ENCODE peak calls at places on chromosome 6, in four cellular contexts. Z, N, X and T are unnamed samples.

GRCh38 chr6:8059129-8059528 is 5.1 kb downstream of the BLOC1S5 start:
- DNase-seq in Z (no peak), N (no peak), X (no peak), T (no peak)

GRCh38 chr6:257031-257725 is 35.1 kb upstream of the DUSP22 start:
- DNase-seq in Z (no peak), N (no peak), X (no peak), T (no peak)

GRCh38 chr6:84242265-84242664 is 14.8 kb upstream of the CEP162 start:
- DNase-seq in Z (no peak), N (no peak), X (no peak), T (no peak)

GRCh38 chr6:43898358-43899131 is 128.5 kb downstream of the VEGFA start:
- DNase-seq in Z (no peak), N (no peak), X (no peak), T (no peak)

GRCh38 chr6:132648356-132648755 is 10.6 kb downstream of the TAAR1 start:
- DNase-seq in Z (peak), N (no peak), X (no peak), T (no peak)

GRCh38 chr6:46637145-46637544 is 15.5 kb downstream of the CYP39A1 start:
- DNase-seq in Z (peak), N (no peak), X (no peak), T (no peak)

GRCh38 chr6:37667050-37667814 is 30.5 kb downstream of the MDGA1 start:
- DNase-seq in Z (no peak), N (peak), X (no peak), T (no peak)

GRCh38 chr6:3633711-3634110 is 117.8 kb downstream of the PXDC1 start:
- DNase-seq in Z (no peak), N (no peak), X (no peak), T (no peak)

GRCh38 chr6:148288566-148288965 is 54.1 kb upstream of the SASH1 start:
- DNase-seq in Z (no peak), N (no peak), X (no peak), T (no peak)

DNA sequence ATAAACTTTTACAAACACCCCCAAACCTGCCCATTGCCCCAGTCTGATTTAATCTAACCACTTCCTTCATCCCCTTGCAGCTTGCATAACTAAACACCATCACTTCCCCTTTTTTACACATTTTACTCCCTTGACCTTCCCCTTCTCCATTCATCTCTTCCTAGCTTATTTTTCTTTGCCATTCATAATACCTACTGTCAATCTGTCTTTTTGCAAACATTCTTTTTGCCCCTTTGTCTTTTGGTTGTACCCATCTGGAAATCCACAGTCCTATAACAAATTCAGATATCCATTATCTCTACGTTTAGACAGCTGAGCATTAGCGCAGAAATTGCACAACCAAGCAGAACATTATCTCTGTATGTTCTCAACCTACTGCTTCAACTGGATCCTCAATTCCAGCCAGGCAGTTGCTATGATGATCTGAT is 51.2 kb downstream of the C6orf52 start:
- DNase-seq in Z (no peak), N (no peak), X (no peak), T (no peak)
- H3K4me3 ChIP-seq in Z (no peak), N (no peak), X (no peak), T (no peak)

GRCh38 chr6:133787122-133787521 is 101.8 kb upstream of the TCF21 start:
- DNase-seq in Z (no peak), N (no peak), X (no peak), T (no peak)

GRCh38 chr6:133787859-133788505 is 100.9 kb upstream of the TCF21 start:
- DNase-seq in Z (no peak), N (no peak), X (no peak), T (no peak)

DNA sequence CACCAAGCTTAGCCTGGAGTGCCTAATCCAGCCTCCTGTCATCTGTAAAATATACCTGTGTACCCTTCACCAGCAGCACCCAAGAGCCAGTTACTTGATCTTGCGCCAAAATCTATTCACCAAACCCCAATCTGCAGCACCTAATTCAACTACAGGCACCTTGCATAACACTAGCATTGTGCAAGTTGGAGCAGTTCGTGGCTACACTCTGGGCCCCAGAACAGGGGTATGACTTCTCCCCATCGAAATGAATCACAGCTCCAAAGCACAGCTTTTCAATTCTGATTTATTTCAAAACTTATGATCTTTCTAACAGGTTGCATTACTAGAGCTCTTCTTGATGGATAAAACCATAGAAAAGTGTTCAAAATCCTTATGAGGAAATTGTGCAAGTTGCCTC is 100.4 kb upstream of the TCF21 start:
- DNase-seq in Z (peak), N (no peak), X (no peak), T (no peak)
- H3K9ac ChIP-seq in Z (no peak), N (no peak), X (no peak), T (no peak)

GRCh38 chr6:138161434-138162103 is at the start of gene ARFGEF3:
- DNase-seq in Z (peak), N (peak), X (no peak), T (peak)
- H3K4me3 ChIP-seq in Z (peak), N (no peak), X (peak), T (peak)

GRCh38 chr6:70725817-70726413 is 58.2 kb downstream of the SMAP1 start:
- DNase-seq in Z (no peak), N (no peak), X (no peak), T (no peak)
- H3K9ac ChIP-seq in Z (no peak), N (no peak), X (no peak), T (no peak)

DNA sequence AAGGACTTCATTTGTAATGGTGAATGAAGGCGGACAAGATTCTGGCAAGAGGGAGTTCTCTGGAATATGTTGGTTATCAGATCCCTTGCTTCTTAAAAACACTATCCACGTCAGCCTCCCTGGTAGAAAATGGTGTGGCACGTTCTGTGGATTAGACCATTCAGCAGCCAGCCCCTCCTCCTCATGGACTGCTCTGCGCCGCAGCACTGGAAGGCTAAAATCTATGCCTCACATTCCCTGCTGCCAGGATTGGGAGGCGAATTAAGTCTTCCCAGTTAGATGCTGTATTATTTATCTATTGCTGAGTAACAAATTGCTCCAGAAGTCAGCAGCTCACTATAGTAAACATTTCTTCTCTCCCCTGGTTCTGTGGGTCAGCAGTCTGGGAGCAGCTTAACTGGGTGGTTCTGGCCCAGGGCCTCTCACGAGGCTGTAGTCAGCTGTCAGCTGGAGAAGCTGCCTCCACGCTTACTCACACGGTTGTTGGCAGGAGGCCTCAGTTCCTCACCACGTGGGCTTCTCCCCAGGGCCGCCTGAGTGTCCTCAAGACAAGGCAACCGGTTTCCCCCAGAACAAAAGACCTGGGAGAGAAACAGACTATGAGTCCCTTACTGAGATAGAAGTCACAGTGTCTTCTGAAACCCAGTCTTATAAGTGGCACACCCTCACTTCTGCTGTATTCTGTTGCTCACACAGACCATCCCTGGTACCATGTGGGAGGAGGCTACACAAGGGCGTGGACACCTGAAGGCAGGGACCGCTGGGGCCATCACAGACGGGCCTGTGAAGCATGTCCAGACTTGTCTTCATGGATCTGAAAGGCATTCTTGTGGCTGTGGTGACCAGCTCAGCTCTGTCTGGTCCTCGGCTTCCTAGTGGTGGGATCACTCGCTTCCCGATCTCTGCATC is 101.0 kb downstream of the NRN1 start:
- DNase-seq in Z (peak), N (no peak), X (no peak), T (peak)
- H3K4me3 ChIP-seq in Z (no peak), N (no peak), X (no peak), T (no peak)

GRCh38 chr6:11921017-11921438 is 91.1 kb upstream of the HIVEP1 start:
- DNase-seq in Z (peak), N (peak), X (no peak), T (no peak)
- H3K9ac ChIP-seq in Z (no peak), N (peak), X (no peak), T (no peak)

DNA sequence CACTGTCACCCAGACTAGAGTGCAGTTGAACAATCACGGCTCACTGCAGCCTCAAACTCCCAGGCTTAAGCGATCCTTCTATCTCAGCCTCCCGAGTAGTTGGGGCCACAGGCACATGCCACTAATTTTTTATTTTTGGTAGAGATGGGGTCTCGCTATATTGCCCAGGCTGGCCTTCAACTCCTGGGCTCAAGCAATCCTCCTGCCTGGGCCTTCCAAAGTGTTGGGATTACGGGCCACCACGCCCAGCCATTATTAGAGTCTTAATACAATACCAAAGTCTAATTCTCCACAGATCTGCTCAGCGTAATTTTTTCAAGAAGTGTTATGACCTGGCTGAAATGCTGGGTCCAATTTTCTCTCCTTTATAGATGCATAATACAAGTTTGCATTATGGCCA is 3.0 kb downstream of the GCLC start:
- DNase-seq in Z (no peak), N (no peak), X (no peak), T (no peak)
- H3K4me3 ChIP-seq in Z (peak), N (no peak), X (no peak), T (no peak)